ENCODE peak calls at places on chromosomes 11 and 22, in eight cellular contexts. K is SK-N-SH, N is breast epithelium, F is sigmoid colon, M is GM23338, G is H1, Q is transverse colon, X is spleen. S is an unnamed sample.

GRCh38 chr22:30694638-30695350 is at the start of gene OSBP2:
- DNase-seq in K (peak; percentile 93), N (no peak), F (peak; percentile 62), M (peak; percentile 55), G (peak; percentile 79), Q (peak; percentile 56), X (peak; percentile 84), S (peak; percentile 24)

GRCh38 chr11:43486141-43486540 is 127.4 kb downstream of the TTC17 start:
- DNase-seq in K (no peak), N (no peak), F (no peak), M (no peak), G (no peak), Q (no peak), X (no peak), S (no peak)

GRCh38 chr11:78201096-78201495 is 12.4 kb downstream of the USP35 start:
- DNase-seq in K (no peak), N (no peak), F (no peak), M (no peak), G (no peak), Q (no peak), X (peak; percentile 38), S (no peak)

GRCh38 chr11:27837895-27838563 is 137.8 kb upstream of the BDNF start:
- DNase-seq in K (no peak), N (no peak), F (no peak), M (no peak), G (no peak), Q (no peak), X (no peak), S (no peak)

GRCh38 chr11:97683733-97684132 is 1293.9 kb downstream of the JRKL start:
- DNase-seq in K (no peak), N (no peak), F (no peak), M (peak; percentile 83), G (peak; percentile 54), Q (no peak), X (no peak), S (no peak)

GRCh38 chr11:44563716-44564115 is 1.7 kb upstream of the CD82 start:
- DNase-seq in K (no peak), N (no peak), F (no peak), M (no peak), G (no peak), Q (no peak), X (no peak), S (no peak)

GRCh38 chr11:119195680-119196079 is 10.4 kb downstream of the NHERF4 start:
- DNase-seq in K (peak; percentile 50), N (no peak), F (no peak), M (peak; percentile 96), G (peak; percentile 92), Q (peak; percentile 66), X (peak; percentile 74), S (no peak)

GRCh38 chr11:9740202-9740881 is 76.5 kb downstream of the SWAP70 start:
- DNase-seq in K (no peak), N (peak; percentile 52), F (no peak), M (no peak), G (no peak), Q (peak; percentile 29), X (no peak), S (peak; percentile 67)

GRCh38 chr11:81070948-81071347 is 1630.1 kb upstream of the TENM4 start:
- DNase-seq in K (no peak), N (no peak), F (no peak), M (no peak), G (no peak), Q (no peak), X (no peak), S (no peak)

GRCh38 chr22:42452456-42452855 is 20.3 kb upstream of the NFAM1 start:
- DNase-seq in K (no peak), N (no peak), F (no peak), M (no peak), G (no peak), Q (no peak), X (no peak), S (no peak)

GRCh38 chr11:111530091-111530490 is 10.4 kb upstream of the LAYN start:
- DNase-seq in K (no peak), N (no peak), F (no peak), M (no peak), G (no peak), Q (no peak), X (no peak), S (no peak)

GRCh38 chr22:30286331-30286730 is 3.0 kb downstream of the CASTOR1 start:
- DNase-seq in K (no peak), N (no peak), F (no peak), M (no peak), G (no peak), Q (no peak), X (no peak), S (no peak)

DNA sequence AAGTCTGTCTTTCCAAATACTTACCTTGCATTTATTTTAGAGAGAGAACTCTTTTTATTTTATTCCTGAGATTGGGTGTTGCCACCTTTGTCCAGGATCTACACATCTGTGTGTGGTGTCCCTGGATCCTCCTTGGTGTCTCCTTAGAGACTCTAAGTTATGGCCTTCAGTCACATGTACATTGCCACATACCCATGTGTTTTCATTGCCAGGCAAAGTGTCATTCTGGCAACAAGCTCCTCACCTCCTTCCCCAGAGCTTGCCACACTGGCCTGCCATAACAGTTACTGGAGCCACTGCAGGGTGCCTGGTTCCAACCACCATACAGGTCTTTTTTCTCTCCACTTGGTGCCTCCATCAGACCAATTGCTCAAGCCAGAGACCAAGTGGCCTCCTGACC is 379.7 kb downstream of the NTM start:
- DNase-seq in K (no peak), N (no peak), F (no peak), M (no peak), G (no peak), Q (no peak), X (no peak), S (no peak)
- H3K4me3 ChIP-seq in K (no peak overlapping the region), N (no peak overlapping the region), F (no peak overlapping the region), M (no peak overlapping the region), G (no peak overlapping the region), Q (no peak overlapping the region), X (no peak overlapping the region), S (no peak overlapping the region)

GRCh38 chr11:19410032-19410431 is 169.3 kb upstream of the E2F8 start:
- DNase-seq in K (no peak), N (no peak), F (no peak), M (no peak), G (no peak), Q (no peak), X (no peak), S (no peak)
- H3K4me1 ChIP-seq in K (no peaks in the 10 kb centered on the region), N (no peaks in the 10 kb centered on the region), F (no peaks in the 10 kb centered on the region), M (peaks cover 9% of the 10 kb centered on the region), G (peaks cover 2% of the 10 kb centered on the region), Q (no peaks in the 10 kb centered on the region), X (no peaks in the 10 kb centered on the region), S (no peaks in the 10 kb centered on the region)

GRCh38 chr11:73189315-73189714 is 28.8 kb upstream of the P2RY2 start:
- DNase-seq in K (no peak), N (no peak), F (peak; percentile 70), M (no peak), G (no peak), Q (peak; percentile 39), X (peak; percentile 92), S (no peak)

GRCh38 chr11:73192272-73192671 is 25.8 kb upstream of the P2RY2 start:
- DNase-seq in K (no peak), N (peak; percentile 69), F (peak; percentile 59), M (no peak), G (no peak), Q (no peak), X (no peak), S (peak; percentile 51)

GRCh38 chr11:73190557-73190885 is 27.6 kb upstream of the P2RY2 start:
- DNase-seq in K (no peak), N (no peak), F (no peak), M (no peak), G (no peak), Q (no peak), X (no peak), S (no peak)

GRCh38 chr11:73189723-73190556 is 28.1 kb upstream of the P2RY2 start:
- DNase-seq in K (no peak), N (no peak), F (peak; percentile 47), M (no peak), G (no peak), Q (no peak), X (no peak), S (no peak)

GRCh38 chr11:73191151-73191550 is 26.9 kb upstream of the P2RY2 start:
- DNase-seq in K (no peak), N (no peak), F (peak; percentile 49), M (no peak), G (no peak), Q (no peak), X (no peak), S (no peak)
- TF ChIP-seq POLR2AphosphoS5 in K (no peak), N (no peak), F (no peak), M (no peak), G (no peak), Q (no peak), X (no peak), S (no peak)

DNA sequence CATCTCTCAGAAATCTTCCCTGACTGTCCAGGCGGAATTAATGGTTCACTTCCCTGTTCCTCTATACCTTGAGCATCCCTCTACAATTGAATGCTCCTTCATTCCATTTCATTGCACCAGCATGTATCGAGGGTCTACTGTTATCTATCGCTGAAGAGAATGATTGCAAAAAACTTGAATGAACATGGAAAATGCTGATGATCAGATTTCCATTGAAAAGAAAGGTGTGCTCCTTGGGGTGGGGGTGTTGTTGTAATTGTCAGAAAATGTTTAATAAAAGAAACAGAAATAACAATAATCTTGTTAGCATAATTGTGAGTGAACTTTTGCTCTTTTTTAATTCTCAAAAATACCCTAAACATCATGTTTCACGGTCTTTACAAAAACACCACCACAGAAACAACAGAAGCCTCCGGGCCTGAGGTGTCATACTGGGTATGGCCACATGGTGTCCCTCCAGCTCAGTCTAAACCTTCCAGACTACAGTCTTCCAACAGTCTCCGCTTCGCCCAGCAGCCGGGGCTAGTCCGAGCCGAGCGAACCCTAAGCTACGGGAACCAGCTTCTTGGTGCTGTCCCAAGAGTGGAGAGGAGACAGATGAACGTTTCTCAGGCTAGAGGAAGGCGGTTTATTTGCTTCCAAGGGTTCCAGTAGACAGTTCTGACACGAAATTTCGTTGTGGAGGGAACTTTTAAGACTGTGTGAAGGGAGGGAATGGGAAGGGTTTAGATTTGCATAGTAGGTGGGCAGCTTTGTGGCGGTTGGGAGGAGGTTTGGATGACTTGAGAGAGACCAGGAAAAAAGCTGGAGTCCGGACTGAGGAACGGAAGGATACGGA is 75.8 kb upstream of the ZBED5 start:
- DNase-seq in K (peak; percentile 78), N (peak; percentile 91), F (peak; percentile 97), M (peak; percentile 96), G (peak; percentile 96), Q (peak; percentile 93), X (peak; percentile 93), S (peak; percentile 91)
- H3K4me3 ChIP-seq in K (peak overlapping the region; percentile 44), N (peak overlapping the region; percentile 50), F (peak overlapping the region; percentile 45), M (peak overlapping the region; percentile 57), G (peak overlapping the region; percentile 76), Q (peak overlapping the region; percentile 32), X (peak overlapping the region; percentile 23), S (peak overlapping the region; percentile 19)

GRCh38 chr11:61372659-61373058 is 10.5 kb downstream of the TMEM138 start:
- DNase-seq in K (no peak), N (no peak), F (no peak), M (peak; percentile 11), G (no peak), Q (no peak), X (no peak), S (no peak)
- H3K4me1 ChIP-seq in K (no peaks in the 10 kb centered on the region), N (peaks cover 6% of the 10 kb centered on the region), F (no peaks in the 10 kb centered on the region), M (no peaks in the 10 kb centered on the region), G (no peaks in the 10 kb centered on the region), Q (no peaks in the 10 kb centered on the region), X (peaks cover 19% of the 10 kb centered on the region), S (peaks cover 8% of the 10 kb centered on the region)

S was measured in prostate gland.